ENCODE peak calls at places on chromosomes 4 and X, in eight cellular contexts. E, X, P, M, D, R, Z and C are unnamed samples.

GRCh38 chr4:35934370-35934981 is 309.8 kb downstream of the ARAP2 start:
- DNase-seq in E (no peak), X (no peak), P (peak; percentile 23), M (no peak), D (peak; percentile 44), R (peak; percentile 21), Z (no peak), C (no peak)

GRCh38 chrX:45788941-45789348 is 588.3 kb upstream of the DIPK2B start:
- DNase-seq in E (no peak), X (no peak), P (no peak), M (no peak), D (peak; percentile 54), R (peak; percentile 60), Z (no peak), C (no peak)

GRCh38 chrX:41009816-41010187 is 75.4 kb upstream of the USP9X start:
- DNase-seq in E (no peak), X (peak; percentile 0), P (no peak), M (no peak), D (no peak), R (no peak), Z (no peak), C (no peak)

GRCh38 chr4:83251074-83251835 is 33.3 kb downstream of the COQ2 start:
- DNase-seq in E (no peak), X (no peak), P (peak; percentile 45), M (no peak), D (no peak), R (no peak), Z (no peak), C (no peak)

GRCh38 chr4:163810757-163811156 is 316.3 kb downstream of the TMA16 start:
- DNase-seq in E (peak; percentile 2), X (no peak), P (no peak), M (no peak), D (no peak), R (peak; percentile 35), Z (no peak), C (no peak)

GRCh38 chr4:47213539-47213938 is 182.2 kb downstream of the GABRB1 start:
- DNase-seq in E (no peak), X (no peak), P (no peak), M (no peak), D (no peak), R (no peak), Z (no peak), C (no peak)

GRCh38 chr4:148565801-148566200 is 123.6 kb upstream of the NR3C2 start:
- DNase-seq in E (no peak), X (no peak), P (no peak), M (no peak), D (no peak), R (no peak), Z (no peak), C (no peak)

GRCh38 chrX:55026143-55026542 is 4.6 kb downstream of the ALAS2 start:
- DNase-seq in E (no peak), X (no peak), P (no peak), M (no peak), D (no peak), R (no peak), Z (no peak), C (no peak)

GRCh38 chrX:55582447-55582846 is 40.8 kb upstream of the FOXR2 start:
- DNase-seq in E (no peak), X (no peak), P (no peak), M (no peak), D (no peak), R (no peak), Z (no peak), C (no peak)

GRCh38 chr4:112274959-112275358 is 10.7 kb downstream of the TIFA start:
- DNase-seq in E (no peak), X (no peak), P (no peak), M (no peak), D (no peak), R (no peak), Z (no peak), C (no peak)

GRCh38 chr4:6044805-6045204 is 26.6 kb upstream of the C4orf50 start:
- DNase-seq in E (no peak), X (no peak), P (no peak), M (no peak), D (no peak), R (no peak), Z (no peak), C (no peak)

GRCh38 chr4:42488554-42488953 is 91.3 kb downstream of the SHISA3 start:
- DNase-seq in E (no peak), X (no peak), P (no peak), M (no peak), D (no peak), R (no peak), Z (no peak), C (no peak)

GRCh38 chr4:90211174-90211573 is 84.0 kb downstream of the CCSER1 start:
- DNase-seq in E (no peak), X (no peak), P (peak; percentile 14), M (no peak), D (no peak), R (peak; percentile 52), Z (no peak), C (no peak)

GRCh38 chr4:148069086-148070010 is 337.5 kb downstream of the ARHGAP10 start:
- DNase-seq in E (no peak), X (no peak), P (no peak), M (no peak), D (no peak), R (no peak), Z (no peak), C (no peak)

GRCh38 chr4:35541146-35541887 is 703.0 kb downstream of the ARAP2 start:
- DNase-seq in E (no peak), X (no peak), P (no peak), M (no peak), D (no peak), R (no peak), Z (no peak), C (no peak)

GRCh38 chrX:1673337-1673736 is 58.5 kb downstream of the ASMT start:
- DNase-seq in E (no peak), X (no peak), P (peak; percentile 28), M (no peak), D (peak; percentile 32), R (no peak), Z (no peak), C (no peak)

GRCh38 chr4:84503495-84504437 is 4.7 kb upstream of the NKX6-1 start:
- DNase-seq in E (no peak), X (no peak), P (peak; percentile 32), M (peak; percentile 31), D (peak; percentile 79), R (peak; percentile 72), Z (peak; percentile 30), C (no peak)

GRCh38 chrX:43962636-43963035 is 10.6 kb downstream of the NDP start:
- DNase-seq in E (no peak), X (no peak), P (no peak), M (no peak), D (no peak), R (no peak), Z (no peak), C (no peak)

GRCh38 chr4:1201851-1202525 is 29.6 kb upstream of the SPON2 start:
- DNase-seq in E (peak; percentile 67), X (peak; percentile 39), P (peak; percentile 81), M (no peak), D (peak; percentile 95), R (no peak), Z (no peak), C (peak; percentile 69)

GRCh38 chr4:47534772-47535171 is 49.7 kb downstream of the ATP10D start:
- DNase-seq in E (no peak), X (no peak), P (no peak), M (no peak), D (no peak), R (no peak), Z (no peak), C (no peak)

GRCh38 chr4:148196168-148196567 is 246.0 kb downstream of the NR3C2 start:
- DNase-seq in E (no peak), X (no peak), P (peak; percentile 33), M (no peak), D (no peak), R (no peak), Z (no peak), C (no peak)